ENCODE peak calls at places on chromosomes 16 and 17, in eight cellular contexts. One of them, this sample, is unnamed.

GRCh38 chr16:89822188-89823086 is 5.8 kb upstream of the SPIRE2 start:
- DNase-seq in heart right ventricle: no peak
- DNase-seq in fibroblast of lung: no peak
- DNase-seq in hepatocyte: peak; percentile 77
- DNase-seq in breast epithelium: no peak
- DNase-seq in lung: no peak
- DNase-seq in lower lobe of right lung: no peak
- DNase-seq in left ventricle myocardium inferior: no peak
- DNase-seq in this sample: no peak

GRCh38 chr16:72111653-72112451 is 18.2 kb downstream of the DHX38 start:
- DNase-seq in heart right ventricle: no peak
- DNase-seq in fibroblast of lung: no peak
- DNase-seq in hepatocyte: peak; percentile 41
- DNase-seq in breast epithelium: no peak
- DNase-seq in lung: no peak
- DNase-seq in lower lobe of right lung: no peak
- DNase-seq in left ventricle myocardium inferior: no peak
- DNase-seq in this sample: no peak

GRCh38 chr16:5633845-5634440 is 536.3 kb upstream of the EEF2KMT start:
- DNase-seq in heart right ventricle: no peak
- DNase-seq in fibroblast of lung: peak; percentile 2
- DNase-seq in hepatocyte: peak; percentile 54
- DNase-seq in breast epithelium: no peak
- DNase-seq in lung: no peak
- DNase-seq in lower lobe of right lung: no peak
- DNase-seq in left ventricle myocardium inferior: no peak
- DNase-seq in this sample: no peak

GRCh38 chr16:27232875-27233605 is 29.7 kb downstream of the KDM8 start:
- DNase-seq in heart right ventricle: no peak
- DNase-seq in fibroblast of lung: no peak
- DNase-seq in hepatocyte: no peak
- DNase-seq in breast epithelium: no peak
- DNase-seq in lung: no peak
- DNase-seq in lower lobe of right lung: peak; percentile 17
- DNase-seq in left ventricle myocardium inferior: no peak
- DNase-seq in this sample: no peak

GRCh38 chr16:86285938-86286921 is 224.1 kb upstream of the FOXF1 start:
- DNase-seq in heart right ventricle: no peak
- DNase-seq in fibroblast of lung: no peak
- DNase-seq in hepatocyte: peak; percentile 35
- DNase-seq in breast epithelium: no peak
- DNase-seq in lung: no peak
- DNase-seq in lower lobe of right lung: no peak
- DNase-seq in left ventricle myocardium inferior: no peak
- DNase-seq in this sample: no peak

GRCh38 chr17:76275382-76276068 is 10.4 kb downstream of the UBALD2 start:
- DNase-seq in heart right ventricle: no peak
- DNase-seq in fibroblast of lung: no peak
- DNase-seq in hepatocyte: no peak
- DNase-seq in breast epithelium: no peak
- DNase-seq in lung: no peak
- DNase-seq in lower lobe of right lung: no peak
- DNase-seq in left ventricle myocardium inferior: no peak
- DNase-seq in this sample: no peak

GRCh38 chr16:51637744-51638100 is 486.7 kb upstream of the SALL1 start:
- DNase-seq in heart right ventricle: no peak
- DNase-seq in fibroblast of lung: no peak
- DNase-seq in hepatocyte: no peak
- DNase-seq in breast epithelium: no peak
- DNase-seq in lung: no peak
- DNase-seq in lower lobe of right lung: no peak
- DNase-seq in left ventricle myocardium inferior: no peak
- DNase-seq in this sample: no peak

GRCh38 chr17:17098426-17099035 is 56.3 kb downstream of the MPRIP start:
- DNase-seq in heart right ventricle: peak; percentile 68
- DNase-seq in fibroblast of lung: peak; percentile 77
- DNase-seq in hepatocyte: peak; percentile 49
- DNase-seq in breast epithelium: no peak
- DNase-seq in lung: no peak
- DNase-seq in lower lobe of right lung: no peak
- DNase-seq in left ventricle myocardium inferior: peak; percentile 71
- DNase-seq in this sample: no peak

GRCh38 chr17:61519139-61519538 is 66.9 kb downstream of the TBX4 start:
- DNase-seq in heart right ventricle: no peak
- DNase-seq in fibroblast of lung: no peak
- DNase-seq in hepatocyte: no peak
- DNase-seq in breast epithelium: no peak
- DNase-seq in lung: no peak
- DNase-seq in lower lobe of right lung: no peak
- DNase-seq in left ventricle myocardium inferior: no peak
- DNase-seq in this sample: no peak

GRCh38 chr16:14600164-14600563 is 29.9 kb downstream of the PARN start:
- DNase-seq in heart right ventricle: no peak
- DNase-seq in fibroblast of lung: peak; percentile 42
- DNase-seq in hepatocyte: peak; percentile 24
- DNase-seq in breast epithelium: no peak
- DNase-seq in lung: no peak
- DNase-seq in lower lobe of right lung: no peak
- DNase-seq in left ventricle myocardium inferior: no peak
- DNase-seq in this sample: peak; percentile 2

GRCh38 chr16:676565-677297 is 1.3 kb downstream of the RHBDL1 start:
- DNase-seq in heart right ventricle: no peak
- DNase-seq in fibroblast of lung: no peak
- DNase-seq in hepatocyte: no peak
- DNase-seq in breast epithelium: peak; percentile 74
- DNase-seq in lung: peak; percentile 76
- DNase-seq in lower lobe of right lung: peak; percentile 83
- DNase-seq in left ventricle myocardium inferior: no peak
- DNase-seq in this sample: no peak

GRCh38 chr16:82628741-82629140 is 2.0 kb downstream of the CDH13 start:
- DNase-seq in heart right ventricle: no peak
- DNase-seq in fibroblast of lung: no peak
- DNase-seq in hepatocyte: no peak
- DNase-seq in breast epithelium: no peak
- DNase-seq in lung: no peak
- DNase-seq in lower lobe of right lung: no peak
- DNase-seq in left ventricle myocardium inferior: no peak
- DNase-seq in this sample: no peak

GRCh38 chr17:17495448-17496188 is 577 bp downstream of the RASD1 start:
- DNase-seq in heart right ventricle: peak; percentile 41
- DNase-seq in fibroblast of lung: peak; percentile 47
- DNase-seq in hepatocyte: peak; percentile 53
- DNase-seq in breast epithelium: no peak
- DNase-seq in lung: peak; percentile 40
- DNase-seq in lower lobe of right lung: peak; percentile 62
- DNase-seq in left ventricle myocardium inferior: no peak
- DNase-seq in this sample: no peak

GRCh38 chr16:87657621-87658192 is 55.4 kb downstream of the JPH3 start:
- DNase-seq in heart right ventricle: no peak
- DNase-seq in fibroblast of lung: no peak
- DNase-seq in hepatocyte: no peak
- DNase-seq in breast epithelium: no peak
- DNase-seq in lung: no peak
- DNase-seq in lower lobe of right lung: no peak
- DNase-seq in left ventricle myocardium inferior: no peak
- DNase-seq in this sample: no peak

GRCh38 chr16:15983898-15984297 is 34.5 kb downstream of the ABCC1 start:
- DNase-seq in heart right ventricle: no peak
- DNase-seq in fibroblast of lung: peak; percentile 78
- DNase-seq in hepatocyte: no peak
- DNase-seq in breast epithelium: no peak
- DNase-seq in lung: no peak
- DNase-seq in lower lobe of right lung: no peak
- DNase-seq in left ventricle myocardium inferior: peak; percentile 33
- DNase-seq in this sample: no peak

GRCh38 chr16:2515180-2515803 is 1.5 kb downstream of the ATP6V0C start:
- DNase-seq in heart right ventricle: peak; percentile 9
- DNase-seq in fibroblast of lung: no peak
- DNase-seq in hepatocyte: no peak
- DNase-seq in breast epithelium: no peak
- DNase-seq in lung: peak; percentile 44
- DNase-seq in lower lobe of right lung: no peak
- DNase-seq in left ventricle myocardium inferior: no peak
- DNase-seq in this sample: peak; percentile 82

GRCh38 chr16:9102379-9102778 is 10.9 kb downstream of the HAPSTR1 start:
- DNase-seq in heart right ventricle: no peak
- DNase-seq in fibroblast of lung: peak; percentile 79
- DNase-seq in hepatocyte: no peak
- DNase-seq in breast epithelium: peak; percentile 61
- DNase-seq in lung: peak; percentile 26
- DNase-seq in lower lobe of right lung: no peak
- DNase-seq in left ventricle myocardium inferior: no peak
- DNase-seq in this sample: no peak

GRCh38 chr17:74020522-74020921 is 183.0 kb upstream of the RPL38 start:
- DNase-seq in heart right ventricle: no peak
- DNase-seq in fibroblast of lung: no peak
- DNase-seq in hepatocyte: no peak
- DNase-seq in breast epithelium: no peak
- DNase-seq in lung: no peak
- DNase-seq in lower lobe of right lung: no peak
- DNase-seq in left ventricle myocardium inferior: no peak
- DNase-seq in this sample: no peak

GRCh38 chr17:74017461-74017860 is 186.0 kb upstream of the RPL38 start:
- DNase-seq in heart right ventricle: no peak
- DNase-seq in fibroblast of lung: no peak
- DNase-seq in hepatocyte: no peak
- DNase-seq in breast epithelium: no peak
- DNase-seq in lung: no peak
- DNase-seq in lower lobe of right lung: no peak
- DNase-seq in left ventricle myocardium inferior: no peak
- DNase-seq in this sample: no peak

GRCh38 chr17:74016504-74016903 is 187.0 kb upstream of the RPL38 start:
- DNase-seq in heart right ventricle: no peak
- DNase-seq in fibroblast of lung: no peak
- DNase-seq in hepatocyte: no peak
- DNase-seq in breast epithelium: no peak
- DNase-seq in lung: no peak
- DNase-seq in lower lobe of right lung: no peak
- DNase-seq in left ventricle myocardium inferior: no peak
- DNase-seq in this sample: no peak

GRCh38 chr17:74018116-74018515 is 185.4 kb upstream of the RPL38 start:
- DNase-seq in heart right ventricle: no peak
- DNase-seq in fibroblast of lung: no peak
- DNase-seq in hepatocyte: no peak
- DNase-seq in breast epithelium: peak; percentile 18
- DNase-seq in lung: no peak
- DNase-seq in lower lobe of right lung: no peak
- DNase-seq in left ventricle myocardium inferior: no peak
- DNase-seq in this sample: no peak

GRCh38 chr17:74019860-74020259 is 183.6 kb upstream of the RPL38 start:
- DNase-seq in heart right ventricle: no peak
- DNase-seq in fibroblast of lung: no peak
- DNase-seq in hepatocyte: no peak
- DNase-seq in breast epithelium: no peak
- DNase-seq in lung: no peak
- DNase-seq in lower lobe of right lung: no peak
- DNase-seq in left ventricle myocardium inferior: no peak
- DNase-seq in this sample: no peak
- H3K27me3 ChIP-seq in heart right ventricle: peaks cover 9% of the 10 kb centered on the region
- H3K27me3 ChIP-seq in fibroblast of lung: no peaks in the 10 kb centered on the region
- H3K27me3 ChIP-seq in hepatocyte: no peaks in the 10 kb centered on the region
- H3K27me3 ChIP-seq in breast epithelium: no peaks in the 10 kb centered on the region
- H3K27me3 ChIP-seq in lung: no peaks in the 10 kb centered on the region
- H3K27me3 ChIP-seq in lower lobe of right lung: no peaks in the 10 kb centered on the region
- H3K27me3 ChIP-seq in left ventricle myocardium inferior: peaks cover 45% of the 10 kb centered on the region
- H3K27me3 ChIP-seq in this sample: no peaks in the 10 kb centered on the region

DNA sequence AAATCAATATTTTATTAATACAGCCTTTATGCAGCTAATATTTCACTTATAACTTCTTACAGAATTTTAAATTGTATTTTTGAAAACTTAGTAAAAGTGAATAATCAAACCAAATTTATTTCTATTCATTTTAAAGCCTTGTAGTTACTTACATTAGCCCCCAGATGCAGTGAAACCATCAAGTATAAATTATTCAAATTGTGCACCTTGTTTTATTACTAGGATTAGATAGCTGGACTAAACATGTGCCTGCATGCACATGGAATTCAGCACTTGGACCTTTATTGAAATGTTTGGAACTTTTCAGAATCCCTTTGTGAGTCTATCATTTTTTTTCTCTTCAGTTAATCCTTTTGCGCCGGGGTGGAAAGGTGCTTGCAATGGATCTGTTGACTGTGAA is 4.7 kb downstream of the ZPBP2 start:
- DNase-seq in heart right ventricle: no peak
- DNase-seq in fibroblast of lung: peak; percentile 33
- DNase-seq in hepatocyte: no peak
- DNase-seq in breast epithelium: no peak
- DNase-seq in lung: no peak
- DNase-seq in lower lobe of right lung: no peak
- DNase-seq in left ventricle myocardium inferior: no peak
- DNase-seq in this sample: no peak
- TF ChIP-seq CTCF in heart right ventricle: no peak
- TF ChIP-seq CTCF in fibroblast of lung: peak; percentile 25
- TF ChIP-seq CTCF in hepatocyte: no peak
- TF ChIP-seq CTCF in breast epithelium: no peak
- TF ChIP-seq CTCF in lung: no peak
- TF ChIP-seq CTCF in lower lobe of right lung: peak; percentile 29
- TF ChIP-seq CTCF in left ventricle myocardium inferior: peak; percentile 43
- TF ChIP-seq CTCF in this sample: no peak

GRCh38 chr17:44314031-44314430 is 5.6 kb downstream of the RUNDC3A start:
- DNase-seq in heart right ventricle: no peak
- DNase-seq in fibroblast of lung: no peak
- DNase-seq in hepatocyte: no peak
- DNase-seq in breast epithelium: no peak
- DNase-seq in lung: no peak
- DNase-seq in lower lobe of right lung: no peak
- DNase-seq in left ventricle myocardium inferior: no peak
- DNase-seq in this sample: no peak
- H3K27me3 ChIP-seq in heart right ventricle: peaks cover 61% of the 10 kb centered on the region
- H3K27me3 ChIP-seq in fibroblast of lung: peaks cover 29% of the 10 kb centered on the region
- H3K27me3 ChIP-seq in hepatocyte: peaks cover 44% of the 10 kb centered on the region
- H3K27me3 ChIP-seq in breast epithelium: peaks cover 40% of the 10 kb centered on the region
- H3K27me3 ChIP-seq in lung: peaks cover 6% of the 10 kb centered on the region
- H3K27me3 ChIP-seq in lower lobe of right lung: peaks cover 45% of the 10 kb centered on the region
- H3K27me3 ChIP-seq in left ventricle myocardium inferior: peaks cover 83% of the 10 kb centered on the region
- H3K27me3 ChIP-seq in this sample: peaks cover 29% of the 10 kb centered on the region

GRCh38 chr17:981292-981658 is 1.7 kb upstream of the NXN start:
- DNase-seq in heart right ventricle: no peak
- DNase-seq in fibroblast of lung: no peak
- DNase-seq in hepatocyte: no peak
- DNase-seq in breast epithelium: no peak
- DNase-seq in lung: no peak
- DNase-seq in lower lobe of right lung: no peak
- DNase-seq in left ventricle myocardium inferior: no peak
- DNase-seq in this sample: no peak
- TF ChIP-seq CTCF in heart right ventricle: no peak
- TF ChIP-seq CTCF in fibroblast of lung: no peak
- TF ChIP-seq CTCF in hepatocyte: no peak
- TF ChIP-seq CTCF in breast epithelium: no peak
- TF ChIP-seq CTCF in lung: no peak
- TF ChIP-seq CTCF in lower lobe of right lung: no peak
- TF ChIP-seq CTCF in left ventricle myocardium inferior: no peak
- TF ChIP-seq CTCF in this sample: no peak

GRCh38 chr17:57579245-57579644 is 165.9 kb downstream of the CCDC182 start:
- DNase-seq in heart right ventricle: no peak
- DNase-seq in fibroblast of lung: no peak
- DNase-seq in hepatocyte: no peak
- DNase-seq in breast epithelium: no peak
- DNase-seq in lung: no peak
- DNase-seq in lower lobe of right lung: no peak
- DNase-seq in left ventricle myocardium inferior: no peak
- DNase-seq in this sample: no peak
- H3K27me3 ChIP-seq in heart right ventricle: no peaks in the 10 kb centered on the region
- H3K27me3 ChIP-seq in fibroblast of lung: no peaks in the 10 kb centered on the region
- H3K27me3 ChIP-seq in hepatocyte: no peaks in the 10 kb centered on the region
- H3K27me3 ChIP-seq in breast epithelium: no peaks in the 10 kb centered on the region
- H3K27me3 ChIP-seq in lung: no peaks in the 10 kb centered on the region
- H3K27me3 ChIP-seq in lower lobe of right lung: no peaks in the 10 kb centered on the region
- H3K27me3 ChIP-seq in left ventricle myocardium inferior: no peaks in the 10 kb centered on the region
- H3K27me3 ChIP-seq in this sample: no peaks in the 10 kb centered on the region

This sample was measured in HL-60.